ENCODE peak calls at places on chromosome 9, in four cellular contexts. U, N, O and A are unnamed samples.

GRCh38 chr9:125932012-125932411 is 184.8 kb downstream of the PBX3 start:
- DNase-seq in U (no peak), N (no peak), O (no peak), A (no peak)

GRCh38 chr9:129498451-129499376 is 122.2 kb downstream of the C9orf50 start:
- DNase-seq in U (no peak), O (no peak), N (no peak), A (no peak)

GRCh38 chr9:124551472-124552339 is 44.5 kb upstream of the NR5A1 start:
- DNase-seq in U (peak), O (peak), N (peak), A (peak)

GRCh38 chr9:135586601-135587109 is 25.1 kb downstream of the PAEP start:
- DNase-seq in N (no peak), U (no peak), O (no peak), A (no peak)

GRCh38 chr9:119611564-119611963 is 242.3 kb upstream of the BRINP1 start:
- DNase-seq in U (no peak), O (no peak), N (no peak), A (no peak)

GRCh38 chr9:105306533-105307140 is 62.2 kb downstream of the SLC44A1 start:
- DNase-seq in U (no peak), N (no peak), O (no peak), A (no peak)

GRCh38 chr9:112971415-112971814 is 40.6 kb downstream of the ZNF883 start:
- DNase-seq in U (peak), O (peak), N (peak), A (peak)

GRCh38 chr9:105515811-105516413 is 42.0 kb upstream of the FKTN start:
- DNase-seq in N (no peak), O (no peak), U (peak), A (no peak)

GRCh38 chr9:131758972-131759647 is 19.2 kb upstream of the RAPGEF1 start:
- DNase-seq in N (no peak), U (no peak), O (no peak), A (no peak)

GRCh38 chr9:75101004-75101601 is 12.8 kb downstream of the OSTF1 start:
- DNase-seq in U (no peak), N (no peak), O (no peak), A (no peak)

DNA sequence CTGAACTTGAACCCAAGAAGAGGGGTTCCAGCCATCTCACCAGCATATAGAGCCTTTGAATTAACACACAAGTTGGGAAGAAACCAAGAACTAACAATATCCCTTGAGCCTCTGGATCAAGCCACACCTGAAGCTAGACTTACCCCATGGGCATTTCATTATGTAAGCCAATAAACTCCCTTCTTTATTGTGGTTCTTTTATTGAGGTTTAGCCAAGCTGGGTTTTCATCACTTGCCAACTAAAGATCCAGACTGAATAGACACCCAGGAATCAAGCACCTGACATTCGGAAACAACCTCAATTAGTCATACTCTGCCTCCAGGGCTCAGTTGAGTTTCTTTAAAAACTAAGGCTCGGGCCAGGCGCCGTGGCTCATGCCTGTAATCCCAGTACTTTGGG is 226.7 kb downstream of the AGTPBP1 start:
- DNase-seq in U (no peak), N (no peak), O (no peak), A (no peak)
- TF ChIP-seq ELF4 in U (no peak), N (no peak), O (no peak), A (no peak)

GRCh38 chr9:114450833-114451706 is 54.2 kb downstream of the WHRN start:
- DNase-seq in U (no peak), N (no peak), O (no peak), A (no peak)

GRCh38 chr9:114450181-114450580 is 55.1 kb downstream of the WHRN start:
- DNase-seq in O (no peak), N (no peak), U (no peak), A (no peak)

GRCh38 chr9:114454652-114455051 is 50.6 kb downstream of the WHRN start:
- DNase-seq in N (no peak), O (peak), U (no peak), A (no peak)

GRCh38 chr9:114451707-114452031 is 53.6 kb downstream of the WHRN start:
- DNase-seq in U (no peak), O (no peak), N (no peak), A (no peak)

GRCh38 chr9:114452219-114453169 is 52.8 kb downstream of the WHRN start:
- DNase-seq in N (no peak), U (no peak), O (no peak), A (no peak)
- TF ChIP-seq SP1 in N (no peak), U (no peak), O (no peak), A (no peak)

DNA sequence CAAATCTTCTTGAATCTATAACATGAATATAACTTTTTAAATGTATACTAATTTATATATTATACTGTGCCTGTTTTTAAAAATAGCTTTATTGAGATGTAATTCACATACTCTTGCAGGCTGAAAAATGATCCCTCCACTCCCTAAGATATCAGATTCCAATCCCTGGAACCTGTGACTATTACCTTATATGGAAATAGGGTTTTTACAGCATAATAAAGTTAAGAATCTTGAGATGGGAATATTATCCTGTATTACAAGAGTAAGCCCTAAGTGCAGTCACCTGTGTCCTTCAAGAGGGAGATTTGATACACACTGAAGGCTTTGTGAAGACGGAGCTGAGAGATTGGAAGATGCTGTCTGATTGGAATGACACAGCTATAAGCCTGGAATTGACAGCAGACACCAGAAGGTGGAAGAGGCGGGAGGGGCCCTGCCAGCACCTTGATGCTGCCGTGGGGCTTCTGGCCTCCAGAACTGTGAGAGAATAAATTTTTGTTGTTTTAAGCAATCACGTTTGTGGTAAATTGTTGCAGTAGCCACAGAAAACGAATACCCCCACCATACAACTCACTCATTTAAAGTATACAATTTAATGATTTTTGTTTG is 161.3 kb downstream of the RMI1 start:
- DNase-seq in U (no peak), O (no peak), N (no peak), A (peak)
- TF ChIP-seq ELF4 in U (no peak), O (no peak), N (no peak), A (no peak)

GRCh38 chr9:132800038-132800648 is 77.9 kb downstream of the AK8 start:
- DNase-seq in U (peak), O (peak), N (peak), A (peak)
- TF ChIP-seq SP1 in U (no peak), O (no peak), N (no peak), A (no peak)

GRCh38 chr9:93568169-93568568 is 8.2 kb upstream of the PHF2 start:
- DNase-seq in O (no peak), N (no peak), U (no peak), A (no peak)

GRCh38 chr9:93572636-93573035 is 3.7 kb upstream of the PHF2 start:
- DNase-seq in O (no peak), U (no peak), N (no peak), A (no peak)

GRCh38 chr9:93566408-93567270 is 9.7 kb upstream of the PHF2 start:
- DNase-seq in O (peak), U (peak), N (peak), A (peak)

GRCh38 chr9:93567271-93567959 is 9.0 kb upstream of the PHF2 start:
- DNase-seq in N (no peak), O (no peak), U (no peak), A (no peak)

DNA sequence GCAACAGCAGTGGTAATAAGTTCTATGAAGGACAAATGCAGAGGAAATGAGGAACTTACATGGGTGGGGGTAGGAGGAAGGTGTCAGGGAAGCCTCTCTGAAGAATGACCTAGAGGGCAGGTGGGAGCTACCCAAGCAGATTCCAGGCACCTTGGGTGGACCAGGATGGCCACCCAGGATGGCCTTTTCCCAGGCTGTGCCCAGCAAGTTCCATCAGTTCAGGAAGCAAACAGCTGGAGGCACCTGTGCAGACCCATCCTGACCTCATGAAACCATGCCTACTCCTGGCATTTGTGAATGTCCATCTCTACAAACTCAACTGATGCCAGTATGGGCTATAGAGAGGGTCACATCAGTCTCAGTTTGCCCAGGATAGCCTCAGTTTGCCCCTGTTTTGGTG is 6.6 kb upstream of the PHF2 start:
- DNase-seq in U (no peak), N (no peak), O (no peak), A (no peak)
- TF ChIP-seq ELF4 in U (no peak), N (no peak), O (no peak), A (no peak)